ENCODE peak calls at places on chromosomes 12 and 14, in four cellular contexts. X, R, V and P are unnamed samples.

GRCh38 chr14:50763386-50764007 is 67.5 kb downstream of the NIN start:
- DNase-seq in V (no peak), X (no peak), R (no peak), P (peak; percentile 83)

GRCh38 chr14:65997350-65997749 is 488.8 kb upstream of the CCDC196 start:
- DNase-seq in R (no peak), V (no peak), X (no peak), P (no peak)

GRCh38 chr12:49332441-49332861 is 4.5 kb downstream of the C1QL4 start:
- DNase-seq in X (no peak), V (no peak), R (no peak), P (no peak)

GRCh38 chr12:15842106-15842505 is 40.1 kb upstream of the STRAP start:
- DNase-seq in V (no peak), X (no peak), R (no peak), P (peak; percentile 88)

GRCh38 chr14:72104011-72104613 is 171.9 kb downstream of the RGS6 start:
- DNase-seq in R (no peak), X (peak; percentile 14), V (no peak), P (peak; percentile 2)

GRCh38 chr14:73655851-73656250 is 11.1 kb downstream of the DNAL1 start:
- DNase-seq in R (no peak), V (no peak), X (no peak), P (no peak)

GRCh38 chr14:99296517-99296916 is 24.5 kb upstream of the BCL11B start:
- DNase-seq in R (no peak), V (no peak), X (no peak), P (no peak)

GRCh38 chr14:91793704-91794103 is 61.8 kb upstream of the CATSPERB start:
- DNase-seq in V (no peak), X (no peak), R (no peak), P (no peak)

GRCh38 chr14:36281309-36281708 is 39.1 kb downstream of the MBIP start:
- DNase-seq in R (no peak), X (no peak), V (no peak), P (no peak)

GRCh38 chr14:104970231-104971068 is 7.7 kb downstream of the AHNAK2 start:
- DNase-seq in R (peak; percentile 58), X (no peak), V (no peak), P (peak; percentile 85)

GRCh38 chr12:88206636-88207035 is 64.5 kb downstream of the TMTC3 start:
- DNase-seq in V (no peak), R (no peak), X (peak; percentile 11), P (no peak)

GRCh38 chr14:40870252-40870651 is 736.4 kb upstream of the LRFN5 start:
- DNase-seq in X (no peak), V (no peak), R (no peak), P (no peak)
- TF ChIP-seq CTCF in X (no peak), V (no peak), R (no peak), P (no peak)

GRCh38 chr12:8027856-8028255 is 4.7 kb upstream of the FOXJ2 start:
- DNase-seq in V (no peak), R (no peak), X (no peak), P (no peak)
- H3K4me3 ChIP-seq in V (no peak overlapping the region), R (no peak overlapping the region), X (no peak overlapping the region), P (no peak overlapping the region)

DNA sequence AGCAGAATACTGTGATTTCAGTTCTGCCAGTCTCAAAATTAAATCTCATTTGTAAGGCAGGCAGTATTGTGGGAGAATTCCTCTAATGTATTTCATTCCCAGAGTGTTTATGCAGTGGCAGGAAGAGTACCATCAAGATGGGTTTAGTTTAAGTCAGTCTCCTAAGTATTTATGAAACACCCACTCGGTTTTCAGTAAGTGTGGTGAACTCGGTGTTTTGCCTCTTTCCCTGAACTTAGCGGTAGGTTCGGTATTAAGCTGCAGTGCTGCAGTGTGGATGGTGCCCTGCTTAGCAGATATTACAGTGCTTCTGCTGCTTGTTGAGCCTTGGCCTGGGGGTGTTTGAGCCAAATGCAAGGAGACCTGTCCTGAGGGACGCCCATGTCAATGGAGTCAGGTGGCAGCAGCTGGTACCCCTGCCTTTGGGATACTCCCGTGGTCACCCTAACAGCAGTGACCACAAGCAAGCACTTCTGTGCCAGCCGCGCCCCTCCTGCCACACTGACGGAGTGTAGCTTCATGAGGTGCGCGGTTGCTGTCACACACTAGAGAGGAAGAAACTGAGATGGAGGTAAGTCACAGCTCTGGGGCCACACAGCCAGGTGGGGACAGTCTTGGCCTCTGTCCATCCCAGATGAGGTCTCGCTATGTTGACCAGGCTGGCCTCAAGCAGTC is 15.8 kb downstream of the COA8 start:
- DNase-seq in X (no peak), V (no peak), R (no peak), P (no peak)
- H3K36me3 ChIP-seq in X (peaks cover 31% of the 10 kb centered on the region), V (peaks cover 16% of the 10 kb centered on the region), R (no peaks in the 10 kb centered on the region), P (peaks cover 30% of the 10 kb centered on the region)

DNA sequence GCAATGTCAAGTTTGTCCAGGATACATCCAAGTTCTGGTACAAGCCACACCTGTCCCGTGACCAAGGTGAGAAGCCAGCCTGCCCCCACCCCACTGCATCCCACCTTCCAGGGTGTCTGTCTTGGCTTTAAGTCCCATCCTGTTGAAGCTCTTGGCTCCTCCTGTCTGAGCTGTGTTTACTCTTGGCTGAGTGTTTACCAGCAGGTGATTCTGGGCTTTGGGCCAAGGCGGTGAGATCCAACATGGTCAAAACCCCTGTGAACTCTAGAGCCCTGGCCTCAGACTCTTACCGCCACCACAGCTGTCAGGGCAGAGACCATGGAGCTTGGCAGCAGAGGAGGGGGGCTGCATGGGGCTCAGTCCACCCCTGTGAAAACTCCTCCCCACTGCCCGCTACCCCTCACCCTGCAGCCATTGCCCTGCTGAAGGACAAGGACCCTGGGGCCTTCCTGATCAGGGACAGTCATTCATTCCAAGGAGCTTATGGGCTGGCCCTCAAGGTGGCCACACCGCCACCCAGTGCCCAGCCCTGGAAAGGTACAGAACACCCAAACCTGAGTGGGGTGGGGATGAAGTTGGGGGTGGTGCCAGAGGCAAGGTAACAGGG is 11.6 kb downstream of the TNS2 start:
- DNase-seq in V (no peak), R (peak; percentile 84), X (peak; percentile 61), P (no peak)
- TF ChIP-seq CTCF in V (no peak), R (no peak), X (peak; percentile 25), P (peak; percentile 35)